ENCODE peak calls at places on chromosomes 6 and 20, in six cellular contexts. S, O, G, U, T and R are unnamed samples.

GRCh38 chr6:88748141-88748540 is 215.3 kb downstream of the RNGTT start:
- DNase-seq in S (peak; percentile 11), O (no peak), G (no peak), U (no peak), T (no peak), R (no peak)

GRCh38 chr6:134173936-134174789 is 121.7 kb upstream of the SLC2A12 start:
- DNase-seq in S (peak; percentile 91), O (peak; percentile 91), G (peak; percentile 87), U (peak; percentile 70), T (peak; percentile 65), R (peak; percentile 81)

GRCh38 chr20:10263385-10264165 is 44.9 kb downstream of the SNAP25 start:
- DNase-seq in S (peak; percentile 41), O (no peak), G (no peak), U (no peak), T (no peak), R (peak; percentile 29)

GRCh38 chr6:8905647-8906231 is 470.4 kb upstream of the SLC35B3 start:
- DNase-seq in S (peak; percentile 3), O (no peak), G (no peak), U (no peak), T (no peak), R (no peak)

GRCh38 chr6:101080597-101080996 is 199.5 kb upstream of the ASCC3 start:
- DNase-seq in S (peak; percentile 73), O (no peak), G (no peak), U (no peak), T (no peak), R (no peak)

GRCh38 chr20:48455606-48456360 is 372.0 kb downstream of the PREX1 start:
- DNase-seq in S (no peak), O (no peak), G (peak; percentile 90), U (no peak), T (no peak), R (no peak)

GRCh38 chr20:40291483-40291882 is 397.6 kb downstream of the MAFB start:
- DNase-seq in S (no peak), O (no peak), G (no peak), U (no peak), T (no peak), R (no peak)

GRCh38 chr6:5930143-5930770 is 76.5 kb downstream of the NRN1 start:
- DNase-seq in S (no peak), O (no peak), G (no peak), U (no peak), T (no peak), R (no peak)